ENCODE peak calls at places on chromosomes 5 and 9, in seven cellular contexts. I, M, W, D, K, N and Q are unnamed samples.

GRCh38 chr9:134642385-134643181 is 980 bp downstream of the COL5A1 start:
- DNase-seq in K (no peak), M (peak; percentile 66), W (no peak), N (no peak), D (no peak), I (no peak), Q (no peak)

GRCh38 chr5:16957305-16958165 is 21.4 kb upstream of the MYO10 start:
- DNase-seq in M (no peak), I (no peak), N (no peak), K (no peak), W (no peak), D (no peak), Q (no peak)

GRCh38 chr9:87548159-87548558 is 50.5 kb downstream of the DAPK1 start:
- DNase-seq in D (no peak), I (no peak), M (no peak), W (no peak), K (no peak), N (no peak), Q (no peak)

GRCh38 chr5:82290005-82290404 is 11.9 kb upstream of the RPS23 start:
- DNase-seq in M (no peak), D (no peak), W (no peak), K (peak; percentile 48), N (no peak), I (no peak), Q (no peak)

GRCh38 chr5:26482817-26483375 is 555.5 kb downstream of the CDH9 start:
- DNase-seq in W (peak; percentile 51), K (peak; percentile 30), D (peak; percentile 4), N (peak; percentile 23), I (no peak), M (peak; percentile 63), Q (peak; percentile 77)

GRCh38 chr9:36840895-36841536 is 193.1 kb downstream of the PAX5 start:
- DNase-seq in M (no peak), W (no peak), I (no peak), N (no peak), K (peak; percentile 64), D (no peak), Q (no peak)

GRCh38 chr9:71073494-71073893 is 47.9 kb downstream of the TRPM3 start:
- DNase-seq in I (no peak), N (no peak), W (no peak), M (no peak), D (no peak), K (no peak), Q (no peak)

GRCh38 chr5:168859471-168859870 is 280.3 kb upstream of the PANK3 start:
- DNase-seq in D (no peak), M (no peak), N (no peak), I (no peak), K (no peak), W (no peak), Q (no peak)

GRCh38 chr5:26959290-26959689 is 79.1 kb downstream of the CDH9 start:
- DNase-seq in I (no peak), D (no peak), W (no peak), N (no peak), M (no peak), K (no peak), Q (no peak)

GRCh38 chr5:133839090-133839489 is 129.3 kb downstream of the C5orf15 start:
- DNase-seq in D (no peak), N (no peak), M (no peak), W (no peak), I (no peak), K (no peak), Q (no peak)

GRCh38 chr9:124098141-124098905 is 86.8 kb downstream of the LHX2 start:
- DNase-seq in D (no peak), I (no peak), N (no peak), W (no peak), K (no peak), M (no peak), Q (peak; percentile 25)

GRCh38 chr9:113155911-113156559 is 5.2 kb downstream of the SLC31A2 start:
- DNase-seq in W (no peak), M (no peak), D (no peak), N (no peak), K (no peak), I (no peak), Q (no peak)

GRCh38 chr5:111762895-111763294 is 5.9 kb upstream of the NREP start:
- DNase-seq in K (no peak), W (no peak), M (no peak), N (no peak), I (no peak), D (no peak), Q (no peak)

GRCh38 chr5:89534331-89534730 is 651.3 kb upstream of the MEF2C start:
- DNase-seq in K (no peak), D (no peak), M (no peak), N (no peak), W (no peak), I (no peak), Q (no peak)

DNA sequence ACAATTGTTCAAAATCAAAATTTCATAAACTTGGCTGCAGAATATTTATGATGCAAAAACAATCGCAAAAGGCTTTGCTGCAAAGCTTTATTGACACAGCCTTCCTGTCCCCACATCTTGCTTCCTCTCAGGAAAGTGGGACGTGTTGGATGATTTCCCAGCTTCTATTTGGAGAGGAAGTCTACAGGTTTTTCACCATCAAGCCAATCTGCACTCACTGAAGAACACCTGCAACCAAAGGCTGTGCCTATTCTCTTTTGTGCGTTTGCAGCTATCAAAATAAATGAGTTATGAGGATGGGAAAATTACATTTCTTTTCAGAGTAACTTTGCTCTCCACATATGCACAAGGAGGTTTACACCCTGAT is 214.4 kb downstream of the PLK2 start:
- DNase-seq in I (no peak), W (no peak), K (no peak), M (no peak), D (no peak), N (no peak), Q (peak; percentile 53)
- TF ChIP-seq JUND in I (no peak), W (no peak), K (no peak), M (no peak), D (no peak), N (no peak), Q (no peak)

GRCh38 chr5:343461-344401 is 22.2 kb downstream of the AHRR start:
- DNase-seq in M (peak; percentile 89), N (no peak), I (no peak), D (peak; percentile 29), K (peak; percentile 9), W (no peak), Q (peak; percentile 71)
- TF ChIP-seq JUND in M (no peak), N (no peak), I (no peak), D (no peak), K (no peak), W (no peak), Q (no peak)

GRCh38 chr5:171407234-171407633 is 12.2 kb upstream of the FGF18 start:
- DNase-seq in W (no peak), D (no peak), I (no peak), M (no peak), N (no peak), K (no peak), Q (no peak)

GRCh38 chr5:171413153-171413910 is 6.1 kb upstream of the FGF18 start:
- DNase-seq in M (no peak), I (no peak), K (no peak), D (no peak), N (no peak), W (no peak), Q (no peak)

GRCh38 chr5:171405615-171406014 is 13.8 kb upstream of the FGF18 start:
- DNase-seq in W (no peak), N (no peak), K (no peak), M (peak; percentile 46), D (no peak), I (no peak), Q (peak; percentile 41)

GRCh38 chr5:171412186-171412585 is 7.3 kb upstream of the FGF18 start:
- DNase-seq in W (no peak), N (no peak), D (no peak), I (no peak), M (no peak), K (no peak), Q (no peak)

GRCh38 chr5:171409164-171410136 is 10.0 kb upstream of the FGF18 start:
- DNase-seq in W (no peak), D (no peak), K (no peak), N (no peak), M (no peak), I (no peak), Q (peak; percentile 52)
- TF ChIP-seq JUND in W (no peak), D (no peak), K (no peak), N (peak; percentile 60), M (no peak), I (no peak), Q (no peak)

DNA sequence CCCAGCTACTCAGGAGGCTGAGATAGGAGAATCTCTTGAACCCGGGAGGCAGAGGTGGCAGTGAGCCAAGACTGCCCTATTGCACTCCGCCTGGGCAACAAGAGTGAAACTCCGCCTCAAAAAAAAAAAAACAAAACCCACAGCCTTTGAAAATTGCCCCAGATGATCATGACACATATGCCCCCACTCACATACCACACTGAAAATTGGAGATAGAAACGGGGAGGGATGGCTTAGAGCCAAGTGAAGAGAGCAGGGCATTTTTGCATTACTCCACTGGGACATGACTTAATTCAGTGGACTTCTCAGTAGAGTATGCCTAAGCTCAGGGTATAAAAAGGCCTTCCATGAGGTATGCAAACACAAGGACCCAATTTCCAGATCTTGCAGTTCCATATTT is 309.3 kb downstream of the BNC2 start:
- DNase-seq in D (no peak), W (no peak), K (no peak), N (no peak), I (no peak), M (no peak), Q (no peak)
- TF ChIP-seq JUND in D (no peak), W (no peak), K (no peak), N (no peak), I (no peak), M (no peak), Q (no peak)

DNA sequence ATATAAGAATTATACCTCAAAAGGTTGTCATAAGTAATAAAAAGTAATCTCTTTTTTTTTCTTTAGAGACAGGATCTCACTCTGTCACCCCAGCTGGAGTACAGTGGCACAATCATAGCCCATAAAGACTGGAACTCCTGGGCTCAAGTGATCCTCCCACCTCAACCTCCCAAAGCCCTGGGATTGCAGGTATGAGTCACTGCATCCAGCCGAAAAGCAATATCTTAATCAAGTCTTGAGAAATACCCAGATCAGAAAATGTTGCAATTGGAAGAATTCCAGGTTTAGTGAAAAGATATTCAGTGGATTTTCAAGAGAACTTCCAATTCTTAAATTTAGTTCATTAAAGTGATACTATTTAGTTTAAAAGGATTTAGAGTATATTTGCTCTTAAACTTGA is 40.9 kb upstream of the IDNK start:
- DNase-seq in D (no peak), W (no peak), K (no peak), M (no peak), I (no peak), N (no peak), Q (no peak)
- TF ChIP-seq JUND in D (no peak), W (no peak), K (no peak), M (no peak), I (no peak), N (no peak), Q (no peak)